ENCODE peak calls at places on chromosomes 2 and 18, in seven cellular contexts. W is body of pancreas; N is heart right ventricle; H is naive thymus-derived CD4-positive, alpha-beta T cell; E is lower lobe of right lung; X is left lung; Z is upper lobe of left lung. L is an unnamed sample. For H3K4me1, the result is how much of the 10 kb centered on the place peaks cover.

GRCh38 chr2:36416370-36417165 is 61.0 kb downstream of the CRIM1 start:
- ATAC-seq in Z (no peak), H (no peak), E (no peak), N (peak), W (peak), X (no peak), L (peak)

GRCh38 chr18:31716362-31716761 is 32.0 kb upstream of the B4GALT6 start:
- ATAC-seq in N (no peak), W (no peak), H (no peak), E (no peak), Z (no peak), X (no peak), L (no peak)

GRCh38 chr18:62338446-62339105 is 13.5 kb downstream of the TNFRSF11A start:
- ATAC-seq in N (no peak), E (no peak), Z (no peak), X (no peak), H (no peak), W (no peak), L (no peak)

GRCh38 chr2:242075683-242076082 is 206.2 kb downstream of the RTP5 start:
- ATAC-seq in Z (no peak), E (no peak), X (no peak), N (no peak), W (peak), H (no peak), L (no peak)

GRCh38 chr2:42725657-42726056 is 38.3 kb downstream of the OXER1 start:
- ATAC-seq in X (peak), H (peak), N (no peak), W (no peak), E (no peak), Z (no peak), L (no peak)

GRCh38 chr2:218570850-218571249 is 2.2 kb downstream of the CNOT9 start:
- ATAC-seq in Z (no peak), H (no peak), X (no peak), N (no peak), E (no peak), W (no peak), L (no peak)

GRCh38 chr2:53509827-53510785 is 257.5 kb upstream of the CHAC2 start:
- ATAC-seq in W (no peak), H (no peak), E (peak), X (peak), Z (peak), N (no peak), L (no peak)

GRCh38 chr2:175152242-175152641 is 15.8 kb downstream of the ATF2 start:
- ATAC-seq in X (peak), N (no peak), W (peak), E (peak), H (no peak), Z (no peak), L (no peak)

GRCh38 chr2:181411105-181411849 is 45.9 kb upstream of the ITGA4 start:
- ATAC-seq in N (no peak), Z (no peak), E (no peak), H (peak), W (no peak), X (no peak), L (no peak)

GRCh38 chr2:166651991-166652390 is 157.9 kb upstream of the SCN7A start:
- ATAC-seq in Z (no peak), H (no peak), X (no peak), E (no peak), W (no peak), N (no peak), L (no peak)

GRCh38 chr18:3689986-3690681 is 240.2 kb downstream of the TGIF1 start:
- ATAC-seq in N (no peak), Z (no peak), H (no peak), E (no peak), X (no peak), W (no peak), L (no peak)

GRCh38 chr2:98311771-98312545 is 34.3 kb upstream of the CNGA3 start:
- ATAC-seq in E (no peak), X (no peak), W (no peak), N (no peak), H (no peak), Z (peak), L (no peak)

GRCh38 chr18:79460445-79461300 is 64.9 kb downstream of the NFATC1 start:
- ATAC-seq in H (no peak), E (no peak), X (no peak), N (no peak), Z (no peak), W (no peak), L (no peak)

GRCh38 chr2:88199912-88200682 is 30.0 kb downstream of the THNSL2 start:
- ATAC-seq in E (peak), N (peak), Z (no peak), W (no peak), X (peak), H (peak), L (no peak)

GRCh38 chr2:218871345-218872302 is 9.0 kb upstream of the WNT10A start:
- ATAC-seq in Z (no peak), N (no peak), E (no peak), W (no peak), H (peak), X (peak), L (no peak)

GRCh38 chr2:144703852-144704324 is 184.0 kb upstream of the ZEB2 start:
- ATAC-seq in W (peak), H (peak), N (peak), E (peak), X (peak), Z (peak), L (peak)

GRCh38 chr2:143787674-143788073 is 658.5 kb downstream of the ARHGAP15 start:
- ATAC-seq in Z (no peak), E (no peak), W (no peak), X (no peak), N (no peak), H (no peak), L (no peak)

GRCh38 chr18:12246849-12247808 is 7.0 kb upstream of the CIDEA start:
- ATAC-seq in N (peak), W (no peak), Z (peak), E (no peak), X (peak), H (no peak), L (no peak)

GRCh38 chr18:31058897-31059296 is 16.4 kb upstream of the DSC3 start:
- ATAC-seq in E (no peak), H (no peak), W (no peak), N (no peak), X (no peak), Z (no peak), L (no peak)

GRCh38 chr18:11533942-11534496 is 75.4 kb upstream of the SLC35G4 start:
- ATAC-seq in N (no peak), H (no peak), W (no peak), E (no peak), Z (no peak), X (no peak), L (no peak)

GRCh38 chr2:234269769-234270204 is 219.3 kb downstream of the SPP2 start:
- ATAC-seq in Z (peak), W (no peak), X (peak), E (peak), H (no peak), N (no peak), L (no peak)

GRCh38 chr2:108288534-108289106 is at the start of gene SULT1C2:
- ATAC-seq in N (no peak), E (peak), W (peak), H (no peak), X (peak), Z (peak), L (no peak)

GRCh38 chr18:46461993-46462392 is 195.0 kb downstream of the LOXHD1 start:
- ATAC-seq in H (no peak), E (no peak), W (no peak), Z (no peak), N (no peak), X (no peak), L (no peak)

GRCh38 chr18:46459789-46460455 is 197.1 kb downstream of the LOXHD1 start:
- ATAC-seq in H (no peak), W (no peak), Z (no peak), E (no peak), N (no peak), X (no peak), L (no peak)

GRCh38 chr18:46464926-46465655 is 191.9 kb downstream of the LOXHD1 start:
- ATAC-seq in H (no peak), W (no peak), X (no peak), Z (no peak), N (no peak), E (no peak), L (no peak)

GRCh38 chr18:46460754-46461153 is 196.3 kb downstream of the LOXHD1 start:
- ATAC-seq in E (no peak), Z (no peak), H (no peak), N (no peak), X (no peak), W (no peak), L (no peak)

GRCh38 chr18:46462523-46462922 is 194.5 kb downstream of the LOXHD1 start:
- ATAC-seq in E (no peak), X (no peak), W (no peak), N (no peak), H (no peak), Z (no peak), L (no peak)
- H3K4me1 ChIP-seq in E (under half), X (under half), W (under half), N (under half), H (under half), Z (under half), L (under half)

GRCh38 chr2:190809139-190809764 is 71.4 kb upstream of the GLS start:
- ATAC-seq in H (no peak), W (peak), X (peak), N (no peak), E (peak), Z (peak), L (no peak)

GRCh38 chr2:190812506-190813294 is 67.9 kb upstream of the GLS start:
- ATAC-seq in H (no peak), N (no peak), E (no peak), W (no peak), Z (peak), X (peak), L (peak)

GRCh38 chr2:190805843-190806242 is 74.8 kb upstream of the GLS start:
- ATAC-seq in Z (no peak), X (no peak), W (no peak), N (no peak), H (no peak), E (peak), L (no peak)

GRCh38 chr2:190810981-190811587 is 69.5 kb upstream of the GLS start:
- ATAC-seq in E (no peak), H (no peak), W (no peak), Z (no peak), N (no peak), X (no peak), L (no peak)

GRCh38 chr2:190809876-190810525 is 70.6 kb upstream of the GLS start:
- ATAC-seq in W (peak), N (no peak), Z (no peak), H (no peak), X (peak), E (peak), L (no peak)
- H3K4me3 ChIP-seq in W (no peak), N (no peak), Z (no peak), H (no peak), X (no peak), E (peak), L (no peak)

DNA sequence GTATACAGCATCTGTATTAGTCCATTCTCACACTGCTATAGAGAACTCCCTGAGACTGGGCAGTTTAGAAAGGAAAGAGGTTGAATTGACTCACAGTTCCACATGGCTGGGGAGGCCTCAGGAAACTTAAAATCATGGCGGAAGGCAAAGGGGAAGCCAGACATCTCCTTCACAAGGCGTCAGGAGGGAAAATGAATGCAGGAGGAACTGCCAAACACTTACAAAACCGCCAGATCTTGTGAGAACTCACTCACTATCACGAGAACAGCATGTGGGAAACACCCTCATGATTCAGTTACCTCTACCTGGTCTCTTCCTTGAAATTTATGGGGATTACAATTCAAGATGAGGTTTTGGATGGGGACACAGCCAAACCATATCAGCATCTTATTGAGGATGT is 25.4 kb downstream of the MAP4K4 start:
- ATAC-seq in Z (no peak), W (no peak), E (peak), N (no peak), X (peak), H (peak), L (no peak)
- H3K4me1 ChIP-seq in Z (under half), W (under half), E (under half), N (half or more), X (half or more), H (half or more), L (under half)

GRCh38 chr18:57437433-57437781 is 2.2 kb downstream of the ONECUT2 start:
- ATAC-seq in E (no peak), Z (no peak), H (no peak), X (no peak), W (no peak), N (no peak), L (no peak)

GRCh38 chr18:57434536-57435494 is at the start of gene ONECUT2:
- ATAC-seq in W (peak), H (peak), X (peak), N (peak), Z (peak), E (peak), L (peak)

GRCh38 chr18:57436193-57436964 is 1.2 kb downstream of the ONECUT2 start:
- ATAC-seq in N (no peak), W (no peak), X (no peak), H (no peak), E (no peak), Z (no peak), L (no peak)

GRCh38 chr18:57436965-57437333 is 1.8 kb downstream of the ONECUT2 start:
- ATAC-seq in W (no peak), N (no peak), H (no peak), Z (no peak), X (no peak), E (no peak), L (no peak)

DNA sequence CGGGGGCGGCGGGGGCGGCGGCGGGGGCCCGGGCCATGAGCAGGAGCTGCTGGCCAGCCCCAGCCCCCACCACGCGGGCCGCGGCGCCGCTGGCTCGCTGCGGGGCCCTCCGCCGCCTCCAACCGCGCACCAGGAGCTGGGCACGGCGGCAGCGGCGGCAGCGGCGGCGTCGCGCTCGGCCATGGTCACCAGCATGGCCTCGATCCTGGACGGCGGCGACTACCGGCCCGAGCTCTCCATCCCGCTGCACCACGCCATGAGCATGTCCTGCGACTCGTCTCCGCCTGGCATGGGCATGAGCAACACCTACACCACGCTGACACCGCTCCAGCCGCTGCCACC is 648 bp downstream of the ONECUT2 start:
- ATAC-seq in N (no peak), Z (no peak), H (no peak), X (no peak), W (no peak), E (no peak), L (no peak)
- H3K4me3 ChIP-seq in N (no peak), Z (peak), H (no peak), X (no peak), W (no peak), E (no peak), L (no peak)

GRCh38 chr2:113918229-113918628 is 28.3 kb downstream of the ACTR3 start:
- ATAC-seq in N (no peak), E (no peak), H (no peak), Z (no peak), W (no peak), X (no peak), L (no peak)
- H3K4me1 ChIP-seq in N (under half), E (under half), H (under half), Z (under half), W (under half), X (under half), L (under half)

DNA sequence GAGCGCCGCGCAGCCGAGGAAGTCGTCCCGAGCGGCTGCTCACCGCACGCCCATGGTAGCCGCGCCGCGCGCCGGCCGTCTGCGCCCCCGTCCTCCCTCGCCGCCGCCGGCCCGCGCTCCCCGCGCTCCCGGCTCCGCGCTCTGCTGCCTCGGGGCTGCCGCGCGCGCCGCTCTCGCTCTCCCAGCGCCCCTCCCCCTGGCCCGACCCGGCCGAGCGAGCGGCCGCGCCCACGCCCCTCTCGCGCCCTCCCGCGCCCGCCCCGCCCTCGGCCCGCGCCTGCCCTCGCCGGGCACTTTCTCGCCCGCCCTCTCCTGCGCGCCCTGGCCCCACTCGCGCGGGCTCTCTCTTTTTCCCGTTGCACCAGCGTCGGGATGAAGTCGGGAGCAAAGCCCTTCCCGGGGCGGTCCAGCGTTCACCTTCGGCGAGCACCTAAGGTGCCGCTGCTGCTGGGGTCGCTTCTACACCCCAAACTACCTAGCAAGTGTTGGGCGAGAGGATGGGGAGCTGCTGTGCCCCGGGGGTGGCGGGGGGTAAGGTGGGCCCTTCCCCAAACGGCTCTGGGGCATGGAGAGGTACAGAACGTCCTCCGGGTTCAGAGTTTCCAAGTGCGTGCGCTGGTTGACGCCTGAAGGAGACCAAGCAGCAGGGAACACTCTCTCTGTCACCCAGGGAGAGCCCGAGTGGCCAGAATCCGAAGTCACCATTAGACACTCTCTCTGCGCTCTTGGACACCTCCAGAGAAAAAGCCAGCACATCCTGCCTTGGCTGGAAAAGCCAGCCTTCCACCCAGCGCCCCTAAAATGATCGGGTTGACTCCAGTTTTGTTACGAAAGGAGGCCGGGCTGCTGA is at the start of gene COLEC12:
- ATAC-seq in H (no peak), E (peak), X (peak), N (peak), W (peak), Z (peak), L (peak)
- H3K4me3 ChIP-seq in H (no peak), E (peak), X (peak), N (peak), W (peak), Z (peak), L (peak)

DNA sequence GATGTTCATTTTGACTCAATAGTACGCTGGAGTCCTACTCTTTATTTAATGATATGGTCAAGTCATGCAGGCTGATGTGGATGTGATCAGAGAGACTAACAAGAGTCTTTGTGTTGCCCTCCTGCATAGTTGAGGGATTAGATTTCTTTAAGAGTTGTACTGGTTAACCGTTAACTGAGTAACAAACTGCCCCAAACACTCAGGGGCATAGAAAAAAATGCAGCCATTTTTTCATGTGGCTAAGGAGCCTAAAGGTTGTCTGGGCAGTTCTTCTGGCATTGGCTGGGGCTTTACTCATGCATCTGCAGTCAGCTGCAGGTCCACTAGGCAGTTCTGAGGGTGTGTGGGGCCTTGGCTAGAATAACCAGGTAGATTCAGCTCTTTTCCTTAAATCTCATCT is 32.5 kb downstream of the DOCK10 start:
- ATAC-seq in X (peak), H (no peak), Z (no peak), N (no peak), E (no peak), W (no peak), L (no peak)
- H3K4me1 ChIP-seq in X (under half), H (under half), Z (under half), N (under half), E (under half), W (under half), L (under half)

DNA sequence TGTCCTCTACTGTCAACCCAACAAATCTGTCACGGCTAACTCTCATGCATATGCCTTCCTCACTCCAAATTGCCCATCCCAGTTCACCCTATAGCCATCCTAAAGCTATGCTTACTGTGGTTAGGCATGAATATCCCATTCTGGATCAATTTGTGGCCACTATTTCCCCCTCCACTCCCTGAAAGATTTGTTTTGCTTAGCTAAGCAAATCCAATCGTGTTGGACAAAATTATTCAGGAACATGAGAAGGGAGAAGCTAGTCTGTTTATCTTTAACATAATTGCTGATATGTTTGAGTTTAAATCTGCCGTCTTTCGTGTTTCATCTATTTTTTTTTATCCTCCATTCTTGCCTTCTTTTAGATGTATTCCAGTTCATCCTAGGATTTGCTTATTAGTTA is 43.6 kb downstream of the PPM1B start:
- ATAC-seq in W (no peak), X (no peak), E (no peak), N (no peak), H (no peak), Z (no peak), L (no peak)
- H3K4me3 ChIP-seq in W (no peak), X (no peak), E (no peak), N (no peak), H (no peak), Z (no peak), L (no peak)

DNA sequence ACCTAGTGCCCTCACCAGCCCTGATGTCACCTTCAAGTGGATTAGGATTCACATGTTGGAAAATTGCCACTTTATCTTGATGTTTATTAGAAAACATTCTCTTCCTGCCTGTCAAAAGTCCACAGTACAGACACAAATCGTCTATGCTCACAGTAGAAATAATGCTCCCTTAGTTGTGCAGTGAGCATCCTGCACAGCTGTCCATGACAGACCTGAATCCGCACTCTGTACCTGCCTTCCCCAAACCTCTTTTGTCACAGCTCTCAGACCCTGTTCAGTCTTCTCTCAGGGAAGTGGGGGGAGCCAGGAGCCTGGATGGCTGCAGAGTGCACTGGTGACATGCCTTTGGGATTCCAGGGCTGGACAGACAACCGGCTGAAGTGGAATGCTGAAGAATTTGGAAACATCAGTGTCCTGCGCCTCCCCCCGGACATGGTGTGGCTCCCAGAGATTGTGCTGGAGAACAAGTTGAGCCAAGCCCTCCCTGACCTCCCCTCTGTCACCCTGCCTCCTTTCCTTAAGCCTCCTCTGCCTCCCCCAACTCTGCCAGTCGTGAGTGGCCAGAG is 2.0 kb downstream of the CHRND start:
- ATAC-seq in X (no peak), H (no peak), W (no peak), E (no peak), N (no peak), Z (no peak), L (no peak)
- H3K4me1 ChIP-seq in X (under half), H (under half), W (under half), E (under half), N (under half), Z (under half), L (under half)

L was measured in gastroesophageal sphincter.